ENCODE peak calls at places on chromosomes 4 and X, in eight cellular contexts. One of them, this sample, is unnamed.
A peak's percentile ranks its signal among the peaks of the same experiment; 100 is the strongest.

GRCh38 chr4:183200453-183200852 is 101.4 kb downstream of the WWC2 start:
- DNase-seq in left ventricle myocardium inferior: peak; percentile 48
- DNase-seq in CD8-positive, alpha-beta memory T cell: no peak
- DNase-seq in Panc1: no peak
- DNase-seq in fibroblast of lung: peak; percentile 87
- DNase-seq in colonic mucosa: peak; percentile 19
- DNase-seq in brain microvascular endothelial cell: peak; percentile 93
- DNase-seq in GM06990: no peak
- DNase-seq in this sample: peak; percentile 54

GRCh38 chr4:8770518-8771257 is 101.0 kb downstream of the HMX1 start:
- DNase-seq in colonic mucosa: no peak
- DNase-seq in left ventricle myocardium inferior: peak; percentile 6
- DNase-seq in fibroblast of lung: no peak
- DNase-seq in Panc1: no peak
- DNase-seq in brain microvascular endothelial cell: no peak
- DNase-seq in CD8-positive, alpha-beta memory T cell: peak; percentile 19
- DNase-seq in GM06990: no peak
- DNase-seq in this sample: no peak

GRCh38 chrX:36642052-36642451 is 366.1 kb upstream of the FAM47C start:
- DNase-seq in left ventricle myocardium inferior: no peak
- DNase-seq in GM06990: no peak
- DNase-seq in Panc1: no peak
- DNase-seq in colonic mucosa: no peak
- DNase-seq in fibroblast of lung: no peak
- DNase-seq in brain microvascular endothelial cell: no peak
- DNase-seq in CD8-positive, alpha-beta memory T cell: no peak
- DNase-seq in this sample: no peak

GRCh38 chr4:32140636-32141035 is 1420.5 kb downstream of the PCDH7 start:
- DNase-seq in left ventricle myocardium inferior: no peak
- DNase-seq in fibroblast of lung: peak; percentile 47
- DNase-seq in brain microvascular endothelial cell: peak; percentile 82
- DNase-seq in GM06990: no peak
- DNase-seq in CD8-positive, alpha-beta memory T cell: no peak
- DNase-seq in Panc1: no peak
- DNase-seq in colonic mucosa: no peak
- DNase-seq in this sample: peak; percentile 1

GRCh38 chr4:84403656-84404055 is 95.4 kb downstream of the NKX6-1 start:
- DNase-seq in left ventricle myocardium inferior: no peak
- DNase-seq in GM06990: no peak
- DNase-seq in colonic mucosa: no peak
- DNase-seq in fibroblast of lung: no peak
- DNase-seq in CD8-positive, alpha-beta memory T cell: no peak
- DNase-seq in brain microvascular endothelial cell: no peak
- DNase-seq in Panc1: no peak
- DNase-seq in this sample: no peak

GRCh38 chr4:94827481-94828110 is 69.8 kb downstream of the BMPR1B start:
- DNase-seq in colonic mucosa: no peak
- DNase-seq in fibroblast of lung: peak; percentile 59
- DNase-seq in GM06990: no peak
- DNase-seq in CD8-positive, alpha-beta memory T cell: no peak
- DNase-seq in left ventricle myocardium inferior: no peak
- DNase-seq in Panc1: peak; percentile 70
- DNase-seq in brain microvascular endothelial cell: peak; percentile 75
- DNase-seq in this sample: peak; percentile 37

GRCh38 chrX:155966876-155967275 is 30.6 kb upstream of the IL9R start:
- DNase-seq in GM06990: no peak
- DNase-seq in left ventricle myocardium inferior: no peak
- DNase-seq in CD8-positive, alpha-beta memory T cell: peak; percentile 70
- DNase-seq in Panc1: no peak
- DNase-seq in colonic mucosa: no peak
- DNase-seq in brain microvascular endothelial cell: no peak
- DNase-seq in fibroblast of lung: no peak
- DNase-seq in this sample: no peak

GRCh38 chrX:112058255-112058654 is 24.3 kb downstream of the TRPC5 start:
- DNase-seq in brain microvascular endothelial cell: no peak
- DNase-seq in Panc1: no peak
- DNase-seq in CD8-positive, alpha-beta memory T cell: no peak
- DNase-seq in left ventricle myocardium inferior: no peak
- DNase-seq in fibroblast of lung: no peak
- DNase-seq in GM06990: no peak
- DNase-seq in colonic mucosa: no peak
- DNase-seq in this sample: no peak

GRCh38 chr4:53015681-53016080 is 153.6 kb downstream of the RASL11B start:
- DNase-seq in CD8-positive, alpha-beta memory T cell: no peak
- DNase-seq in fibroblast of lung: peak; percentile 81
- DNase-seq in colonic mucosa: peak; percentile 29
- DNase-seq in left ventricle myocardium inferior: no peak
- DNase-seq in Panc1: no peak
- DNase-seq in GM06990: no peak
- DNase-seq in brain microvascular endothelial cell: peak; percentile 49
- DNase-seq in this sample: no peak

GRCh38 chr4:128229458-128229805 is 58.2 kb downstream of the PGRMC2 start:
- DNase-seq in GM06990: no peak
- DNase-seq in colonic mucosa: no peak
- DNase-seq in CD8-positive, alpha-beta memory T cell: no peak
- DNase-seq in Panc1: no peak
- DNase-seq in fibroblast of lung: peak; percentile 21
- DNase-seq in left ventricle myocardium inferior: no peak
- DNase-seq in brain microvascular endothelial cell: no peak
- DNase-seq in this sample: no peak

GRCh38 chrX:135213200-135213844 is 38.5 kb upstream of the ETDA start:
- DNase-seq in Panc1: no peak
- DNase-seq in fibroblast of lung: no peak
- DNase-seq in CD8-positive, alpha-beta memory T cell: peak; percentile 47
- DNase-seq in brain microvascular endothelial cell: no peak
- DNase-seq in GM06990: no peak
- DNase-seq in colonic mucosa: no peak
- DNase-seq in left ventricle myocardium inferior: no peak
- DNase-seq in this sample: no peak

GRCh38 chr4:55330241-55330640 is 15.8 kb upstream of the SRD5A3 start:
- DNase-seq in fibroblast of lung: no peak
- DNase-seq in CD8-positive, alpha-beta memory T cell: no peak
- DNase-seq in left ventricle myocardium inferior: no peak
- DNase-seq in GM06990: no peak
- DNase-seq in brain microvascular endothelial cell: no peak
- DNase-seq in colonic mucosa: no peak
- DNase-seq in Panc1: no peak
- DNase-seq in this sample: no peak

GRCh38 chr4:46648088-46648744 is 258.3 kb upstream of the GABRA2 start:
- DNase-seq in brain microvascular endothelial cell: no peak
- DNase-seq in left ventricle myocardium inferior: no peak
- DNase-seq in Panc1: peak; percentile 28
- DNase-seq in fibroblast of lung: peak; percentile 34
- DNase-seq in CD8-positive, alpha-beta memory T cell: no peak
- DNase-seq in colonic mucosa: peak; percentile 19
- DNase-seq in GM06990: no peak
- DNase-seq in this sample: no peak

GRCh38 chr4:145697332-145697731 is 17.4 kb downstream of the C4orf51 start:
- DNase-seq in CD8-positive, alpha-beta memory T cell: no peak
- DNase-seq in brain microvascular endothelial cell: no peak
- DNase-seq in Panc1: no peak
- DNase-seq in colonic mucosa: no peak
- DNase-seq in fibroblast of lung: no peak
- DNase-seq in GM06990: no peak
- DNase-seq in left ventricle myocardium inferior: no peak
- DNase-seq in this sample: no peak

GRCh38 chrX:20995829-20996228 is 378.4 kb upstream of the CNKSR2 start:
- DNase-seq in fibroblast of lung: no peak
- DNase-seq in GM06990: no peak
- DNase-seq in left ventricle myocardium inferior: no peak
- DNase-seq in colonic mucosa: no peak
- DNase-seq in CD8-positive, alpha-beta memory T cell: no peak
- DNase-seq in Panc1: no peak
- DNase-seq in brain microvascular endothelial cell: no peak
- DNase-seq in this sample: no peak

GRCh38 chr4:88014506-88014905 is 7.1 kb downstream of the PKD2 start:
- DNase-seq in CD8-positive, alpha-beta memory T cell: no peak
- DNase-seq in brain microvascular endothelial cell: no peak
- DNase-seq in fibroblast of lung: no peak
- DNase-seq in GM06990: no peak
- DNase-seq in colonic mucosa: no peak
- DNase-seq in left ventricle myocardium inferior: no peak
- DNase-seq in Panc1: no peak
- DNase-seq in this sample: no peak

GRCh38 chrX:120732461-120732860 is 102.6 kb upstream of the C1GALT1C1 start:
- DNase-seq in brain microvascular endothelial cell: no peak
- DNase-seq in Panc1: no peak
- DNase-seq in fibroblast of lung: no peak
- DNase-seq in left ventricle myocardium inferior: no peak
- DNase-seq in GM06990: no peak
- DNase-seq in colonic mucosa: no peak
- DNase-seq in CD8-positive, alpha-beta memory T cell: no peak
- DNase-seq in this sample: no peak

DNA sequence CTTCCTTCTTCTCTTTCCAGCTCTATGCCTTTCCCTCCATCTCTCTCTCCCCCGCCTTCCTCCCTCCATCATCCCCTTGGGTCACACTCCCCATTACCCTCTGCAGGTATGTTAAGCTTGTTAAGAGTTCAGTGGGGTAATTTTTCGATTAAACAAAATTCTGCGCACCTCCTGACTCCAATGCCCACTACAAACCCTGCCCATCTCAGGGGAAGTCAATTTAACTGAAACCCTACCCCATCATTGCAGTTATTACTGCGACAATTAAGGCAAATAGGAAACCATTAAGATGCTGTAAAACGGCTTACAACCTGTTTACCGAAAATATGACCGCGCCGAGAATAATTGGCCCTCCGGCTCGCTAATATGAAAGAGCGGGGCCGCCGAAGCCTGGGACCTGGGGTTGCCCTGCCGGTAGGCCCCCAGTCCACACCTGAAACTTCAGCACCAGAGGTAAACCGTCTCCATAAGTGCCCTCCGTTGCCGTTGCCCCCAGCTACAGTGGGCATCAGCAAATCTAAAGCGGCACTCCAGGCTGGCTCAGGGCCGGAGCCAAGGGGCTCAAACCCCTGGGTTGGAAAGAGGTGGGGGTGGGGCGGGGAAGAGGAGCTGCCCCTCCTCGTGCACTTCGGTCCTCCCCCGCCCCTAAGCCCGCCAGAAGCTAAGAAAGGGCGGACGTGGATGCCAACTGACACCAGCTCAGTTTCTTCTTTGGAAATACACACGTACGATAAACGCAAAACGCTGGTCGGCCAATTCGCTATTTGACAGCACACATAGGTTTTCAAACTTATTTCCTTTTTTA is 4.8 kb downstream of the ARX start:
- DNase-seq in Panc1: no peak
- DNase-seq in left ventricle myocardium inferior: no peak
- DNase-seq in GM06990: no peak
- DNase-seq in brain microvascular endothelial cell: no peak
- DNase-seq in colonic mucosa: no peak
- DNase-seq in fibroblast of lung: no peak
- DNase-seq in CD8-positive, alpha-beta memory T cell: no peak
- DNase-seq in this sample: no peak
- H3K27me3 ChIP-seq in Panc1: peaks cover 17% of the 10 kb centered on the region
- H3K27me3 ChIP-seq in left ventricle myocardium inferior: peaks cover 97% of the 10 kb centered on the region
- H3K27me3 ChIP-seq in GM06990: no peaks in the 10 kb centered on the region
- H3K27me3 ChIP-seq in brain microvascular endothelial cell: peaks cover 38% of the 10 kb centered on the region
- H3K27me3 ChIP-seq in colonic mucosa: peaks cover 90% of the 10 kb centered on the region
- H3K27me3 ChIP-seq in fibroblast of lung: peaks cover 63% of the 10 kb centered on the region
- H3K27me3 ChIP-seq in CD8-positive, alpha-beta memory T cell: peaks cover 4% of the 10 kb centered on the region
- H3K27me3 ChIP-seq in this sample: peaks cover 28% of the 10 kb centered on the region

DNA sequence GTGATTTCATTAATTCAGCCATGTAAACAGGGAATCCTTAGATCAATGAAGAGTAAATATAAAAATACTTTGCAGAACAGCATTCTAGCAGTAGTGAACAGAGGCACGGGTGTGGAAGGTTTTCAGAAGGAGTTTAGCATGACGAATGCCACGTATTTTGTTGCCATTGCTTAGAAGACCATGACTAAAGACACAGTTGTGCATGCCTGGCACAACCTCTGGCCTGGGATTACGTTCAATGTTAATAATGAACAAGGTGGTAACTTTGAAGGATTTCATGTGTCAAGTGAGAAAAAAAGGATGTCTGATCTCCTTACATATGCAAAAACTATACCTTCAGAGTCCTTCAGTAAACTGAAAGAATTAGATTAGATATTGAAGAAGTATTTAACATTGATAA is 171.9 kb downstream of the MAGEB5 start:
- DNase-seq in left ventricle myocardium inferior: no peak
- DNase-seq in GM06990: no peak
- DNase-seq in colonic mucosa: no peak
- DNase-seq in fibroblast of lung: no peak
- DNase-seq in CD8-positive, alpha-beta memory T cell: no peak
- DNase-seq in brain microvascular endothelial cell: no peak
- DNase-seq in Panc1: no peak
- DNase-seq in this sample: no peak
- H3K27me3 ChIP-seq in left ventricle myocardium inferior: no peaks in the 10 kb centered on the region
- H3K27me3 ChIP-seq in GM06990: no peaks in the 10 kb centered on the region
- H3K27me3 ChIP-seq in colonic mucosa: no peaks in the 10 kb centered on the region
- H3K27me3 ChIP-seq in fibroblast of lung: no peaks in the 10 kb centered on the region
- H3K27me3 ChIP-seq in CD8-positive, alpha-beta memory T cell: no peaks in the 10 kb centered on the region
- H3K27me3 ChIP-seq in brain microvascular endothelial cell: no peaks in the 10 kb centered on the region
- H3K27me3 ChIP-seq in Panc1: no peaks in the 10 kb centered on the region
- H3K27me3 ChIP-seq in this sample: no peaks in the 10 kb centered on the region

DNA sequence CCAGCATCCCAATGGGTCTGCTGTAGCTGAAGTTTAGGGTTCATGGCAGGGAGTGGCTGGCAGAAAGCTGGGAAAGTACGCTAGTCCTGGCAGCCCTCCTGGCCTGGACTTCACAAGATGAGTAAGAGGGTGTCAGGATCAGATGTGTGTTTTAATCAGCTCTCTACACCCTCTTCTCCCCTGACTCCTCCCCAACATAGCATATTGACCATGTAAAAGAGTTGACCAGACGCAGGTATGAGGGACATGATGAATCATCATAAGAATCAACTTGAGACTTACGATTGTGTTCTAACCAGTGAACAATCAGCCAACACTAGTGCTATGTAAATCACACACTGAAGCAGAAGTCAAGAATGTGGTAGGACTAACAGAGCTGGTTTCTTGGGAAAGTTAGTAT is 5.3 kb downstream of the SOWAHB start:
- DNase-seq in CD8-positive, alpha-beta memory T cell: no peak
- DNase-seq in left ventricle myocardium inferior: no peak
- DNase-seq in Panc1: no peak
- DNase-seq in fibroblast of lung: no peak
- DNase-seq in colonic mucosa: no peak
- DNase-seq in brain microvascular endothelial cell: no peak
- DNase-seq in GM06990: no peak
- DNase-seq in this sample: no peak
- H3K27me3 ChIP-seq in CD8-positive, alpha-beta memory T cell: peaks cover 11% of the 10 kb centered on the region
- H3K27me3 ChIP-seq in left ventricle myocardium inferior: peaks cover 91% of the 10 kb centered on the region
- H3K27me3 ChIP-seq in Panc1: no peaks in the 10 kb centered on the region
- H3K27me3 ChIP-seq in fibroblast of lung: peaks cover 14% of the 10 kb centered on the region
- H3K27me3 ChIP-seq in colonic mucosa: peaks cover 8% of the 10 kb centered on the region
- H3K27me3 ChIP-seq in brain microvascular endothelial cell: peaks cover 4% of the 10 kb centered on the region
- H3K27me3 ChIP-seq in GM06990: no peaks in the 10 kb centered on the region
- H3K27me3 ChIP-seq in this sample: peaks cover 13% of the 10 kb centered on the region

GRCh38 chrX:28610746-28611145 is 23.5 kb downstream of the IL1RAPL1 start:
- DNase-seq in CD8-positive, alpha-beta memory T cell: no peak
- DNase-seq in left ventricle myocardium inferior: no peak
- DNase-seq in fibroblast of lung: no peak
- DNase-seq in GM06990: no peak
- DNase-seq in Panc1: no peak
- DNase-seq in colonic mucosa: no peak
- DNase-seq in brain microvascular endothelial cell: no peak
- DNase-seq in this sample: no peak

GRCh38 chrX:28609003-28609402 is 21.8 kb downstream of the IL1RAPL1 start:
- DNase-seq in CD8-positive, alpha-beta memory T cell: no peak
- DNase-seq in GM06990: no peak
- DNase-seq in left ventricle myocardium inferior: no peak
- DNase-seq in fibroblast of lung: no peak
- DNase-seq in colonic mucosa: no peak
- DNase-seq in Panc1: no peak
- DNase-seq in brain microvascular endothelial cell: no peak
- DNase-seq in this sample: no peak

GRCh38 chrX:28613558-28613957 is 26.3 kb downstream of the IL1RAPL1 start:
- DNase-seq in GM06990: no peak
- DNase-seq in fibroblast of lung: no peak
- DNase-seq in brain microvascular endothelial cell: no peak
- DNase-seq in colonic mucosa: no peak
- DNase-seq in left ventricle myocardium inferior: no peak
- DNase-seq in Panc1: no peak
- DNase-seq in CD8-positive, alpha-beta memory T cell: no peak
- DNase-seq in this sample: no peak

GRCh38 chrX:28609917-28610613 is 22.8 kb downstream of the IL1RAPL1 start:
- DNase-seq in fibroblast of lung: no peak
- DNase-seq in CD8-positive, alpha-beta memory T cell: no peak
- DNase-seq in Panc1: no peak
- DNase-seq in left ventricle myocardium inferior: peak; percentile 45
- DNase-seq in colonic mucosa: no peak
- DNase-seq in brain microvascular endothelial cell: no peak
- DNase-seq in GM06990: no peak
- DNase-seq in this sample: no peak
- H3K27me3 ChIP-seq in fibroblast of lung: no peaks in the 10 kb centered on the region
- H3K27me3 ChIP-seq in CD8-positive, alpha-beta memory T cell: no peaks in the 10 kb centered on the region
- H3K27me3 ChIP-seq in Panc1: no peaks in the 10 kb centered on the region
- H3K27me3 ChIP-seq in left ventricle myocardium inferior: no peaks in the 10 kb centered on the region
- H3K27me3 ChIP-seq in colonic mucosa: no peaks in the 10 kb centered on the region
- H3K27me3 ChIP-seq in brain microvascular endothelial cell: no peaks in the 10 kb centered on the region
- H3K27me3 ChIP-seq in GM06990: no peaks in the 10 kb centered on the region
- H3K27me3 ChIP-seq in this sample: no peaks in the 10 kb centered on the region